ENCODE peak calls at places on chromosomes 12 and 14, in eight cellular contexts. One of them, this sample, is unnamed.

GRCh38 chr14:70534904-70535303 is at the start of gene ADAM20:
- DNase-seq in pancreas: no peak
- DNase-seq in gastrocnemius medialis: no peak
- DNase-seq in uterus: no peak
- DNase-seq in CD8-positive, alpha-beta T cell: no peak
- DNase-seq in DND-41: no peak
- DNase-seq in lower lobe of right lung: no peak
- DNase-seq in endothelial cell of umbilical vein: no peak
- DNase-seq in this sample: no peak

GRCh38 chr12:53004582-53004981 is 1.7 kb upstream of the EIF4B start:
- DNase-seq in lower lobe of right lung: no peak
- DNase-seq in endothelial cell of umbilical vein: no peak
- DNase-seq in gastrocnemius medialis: no peak
- DNase-seq in DND-41: no peak
- DNase-seq in uterus: no peak
- DNase-seq in pancreas: no peak
- DNase-seq in CD8-positive, alpha-beta T cell: no peak
- DNase-seq in this sample: no peak

GRCh38 chr12:24697295-24697694 is 251.6 kb downstream of the BCAT1 start:
- DNase-seq in DND-41: no peak
- DNase-seq in lower lobe of right lung: no peak
- DNase-seq in endothelial cell of umbilical vein: no peak
- DNase-seq in CD8-positive, alpha-beta T cell: no peak
- DNase-seq in pancreas: no peak
- DNase-seq in gastrocnemius medialis: no peak
- DNase-seq in uterus: no peak
- DNase-seq in this sample: no peak

GRCh38 chr12:30985814-30986452 is 59.4 kb downstream of the TSPAN11 start:
- DNase-seq in CD8-positive, alpha-beta T cell: no peak
- DNase-seq in endothelial cell of umbilical vein: peak; percentile 65
- DNase-seq in lower lobe of right lung: peak; percentile 59
- DNase-seq in pancreas: peak; percentile 53
- DNase-seq in gastrocnemius medialis: no peak
- DNase-seq in DND-41: peak; percentile 29
- DNase-seq in uterus: no peak
- DNase-seq in this sample: peak; percentile 40

GRCh38 chr14:77000340-77001235 is 27.9 kb downstream of the IRF2BPL start:
- DNase-seq in DND-41: peak; percentile 36
- DNase-seq in CD8-positive, alpha-beta T cell: no peak
- DNase-seq in gastrocnemius medialis: peak; percentile 87
- DNase-seq in pancreas: peak; percentile 10
- DNase-seq in uterus: peak; percentile 60
- DNase-seq in endothelial cell of umbilical vein: peak; percentile 67
- DNase-seq in lower lobe of right lung: no peak
- DNase-seq in this sample: no peak

GRCh38 chr14:24535737-24536136 is 27.7 kb upstream of the CMA1 start:
- DNase-seq in DND-41: no peak
- DNase-seq in pancreas: no peak
- DNase-seq in endothelial cell of umbilical vein: no peak
- DNase-seq in gastrocnemius medialis: no peak
- DNase-seq in CD8-positive, alpha-beta T cell: no peak
- DNase-seq in uterus: no peak
- DNase-seq in lower lobe of right lung: no peak
- DNase-seq in this sample: no peak

GRCh38 chr12:15648564-15648963 is 140.6 kb downstream of the EPS8 start:
- DNase-seq in pancreas: no peak
- DNase-seq in DND-41: no peak
- DNase-seq in endothelial cell of umbilical vein: no peak
- DNase-seq in uterus: no peak
- DNase-seq in gastrocnemius medialis: no peak
- DNase-seq in lower lobe of right lung: no peak
- DNase-seq in CD8-positive, alpha-beta T cell: no peak
- DNase-seq in this sample: no peak

GRCh38 chr14:99129998-99130397 is 142.0 kb downstream of the BCL11B start:
- DNase-seq in pancreas: no peak
- DNase-seq in gastrocnemius medialis: no peak
- DNase-seq in lower lobe of right lung: no peak
- DNase-seq in DND-41: no peak
- DNase-seq in CD8-positive, alpha-beta T cell: no peak
- DNase-seq in uterus: no peak
- DNase-seq in endothelial cell of umbilical vein: no peak
- DNase-seq in this sample: no peak

GRCh38 chr12:105420046-105420445 is 89.6 kb downstream of the C12orf75 start:
- DNase-seq in pancreas: no peak
- DNase-seq in endothelial cell of umbilical vein: no peak
- DNase-seq in CD8-positive, alpha-beta T cell: no peak
- DNase-seq in uterus: no peak
- DNase-seq in gastrocnemius medialis: no peak
- DNase-seq in lower lobe of right lung: no peak
- DNase-seq in DND-41: no peak
- DNase-seq in this sample: no peak

GRCh38 chr12:120181991-120182631 is 12.4 kb downstream of the GCN1 start:
- DNase-seq in lower lobe of right lung: no peak
- DNase-seq in gastrocnemius medialis: peak; percentile 96
- DNase-seq in CD8-positive, alpha-beta T cell: no peak
- DNase-seq in pancreas: no peak
- DNase-seq in endothelial cell of umbilical vein: no peak
- DNase-seq in DND-41: no peak
- DNase-seq in uterus: no peak
- DNase-seq in this sample: no peak

GRCh38 chr12:38384816-38385491 is 68.4 kb downstream of the ALG10B start:
- DNase-seq in lower lobe of right lung: peak; percentile 47
- DNase-seq in CD8-positive, alpha-beta T cell: no peak
- DNase-seq in DND-41: no peak
- DNase-seq in gastrocnemius medialis: no peak
- DNase-seq in pancreas: no peak
- DNase-seq in endothelial cell of umbilical vein: no peak
- DNase-seq in uterus: no peak
- DNase-seq in this sample: no peak

GRCh38 chr14:39432619-39433451 is 602 bp upstream of the FBXO33 start:
- DNase-seq in DND-41: no peak
- DNase-seq in endothelial cell of umbilical vein: peak; percentile 80
- DNase-seq in gastrocnemius medialis: peak; percentile 91
- DNase-seq in pancreas: peak; percentile 95
- DNase-seq in CD8-positive, alpha-beta T cell: peak; percentile 75
- DNase-seq in lower lobe of right lung: peak; percentile 94
- DNase-seq in uterus: peak; percentile 92
- DNase-seq in this sample: peak; percentile 93

GRCh38 chr12:86601550-86602308 is 345.5 kb upstream of the MGAT4C start:
- DNase-seq in gastrocnemius medialis: no peak
- DNase-seq in DND-41: no peak
- DNase-seq in endothelial cell of umbilical vein: no peak
- DNase-seq in pancreas: no peak
- DNase-seq in lower lobe of right lung: peak; percentile 30
- DNase-seq in uterus: peak; percentile 9
- DNase-seq in CD8-positive, alpha-beta T cell: no peak
- DNase-seq in this sample: no peak

GRCh38 chr12:63086149-63086915 is 64.7 kb downstream of the AVPR1A start:
- DNase-seq in CD8-positive, alpha-beta T cell: no peak
- DNase-seq in endothelial cell of umbilical vein: no peak
- DNase-seq in gastrocnemius medialis: no peak
- DNase-seq in pancreas: no peak
- DNase-seq in DND-41: no peak
- DNase-seq in uterus: no peak
- DNase-seq in lower lobe of right lung: no peak
- DNase-seq in this sample: no peak

GRCh38 chr12:7351177-7351576 is 47.3 kb downstream of the ACSM4 start:
- DNase-seq in lower lobe of right lung: no peak
- DNase-seq in uterus: no peak
- DNase-seq in endothelial cell of umbilical vein: no peak
- DNase-seq in pancreas: no peak
- DNase-seq in gastrocnemius medialis: no peak
- DNase-seq in CD8-positive, alpha-beta T cell: no peak
- DNase-seq in DND-41: no peak
- DNase-seq in this sample: no peak

DNA sequence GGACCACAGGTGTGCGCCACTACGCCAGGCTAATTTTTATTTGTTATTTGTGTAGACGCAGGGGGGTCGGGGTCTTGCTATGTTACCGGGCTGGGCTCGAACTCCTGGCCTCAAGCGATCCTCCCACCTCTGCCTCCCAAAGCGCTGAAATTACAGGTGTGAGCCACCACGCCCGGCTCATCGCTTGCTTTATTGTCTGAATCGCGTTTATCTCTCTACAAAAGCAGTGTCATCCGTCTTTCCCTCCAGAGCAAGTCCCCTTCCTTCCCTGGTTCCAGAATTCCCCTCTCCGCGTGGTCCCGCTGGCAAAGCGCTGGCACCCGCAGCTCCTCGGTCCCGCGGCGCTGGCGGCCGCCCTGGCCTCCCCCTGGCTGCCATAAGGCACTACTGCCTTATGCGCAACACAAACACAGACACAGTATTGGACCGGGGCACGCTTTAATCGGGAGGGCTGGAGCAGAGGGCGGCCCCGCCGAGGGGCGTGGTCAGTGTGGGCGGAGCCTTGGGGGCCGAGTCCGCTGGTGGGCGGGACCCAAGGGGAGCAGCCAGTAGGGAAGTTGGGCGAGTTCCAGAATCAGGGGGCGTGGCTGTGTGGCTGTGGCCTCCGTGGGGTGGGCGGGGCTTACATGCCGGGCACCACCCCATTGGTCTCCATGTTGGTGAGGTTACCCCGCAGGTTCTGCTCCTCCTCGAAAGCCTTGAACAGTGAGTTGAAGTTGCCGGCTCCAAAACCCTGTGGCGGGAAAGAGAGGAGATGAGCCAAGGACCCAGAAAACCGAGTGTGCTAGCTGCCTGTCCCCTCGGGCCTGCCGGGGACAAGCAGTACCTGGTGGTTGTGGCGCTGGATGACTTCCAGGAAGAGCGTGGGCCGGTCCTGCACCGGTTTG is 19.3 kb downstream of the HPD start:
- DNase-seq in pancreas: peak; percentile 100
- DNase-seq in CD8-positive, alpha-beta T cell: peak; percentile 100
- DNase-seq in gastrocnemius medialis: peak; percentile 98
- DNase-seq in lower lobe of right lung: peak; percentile 100
- DNase-seq in endothelial cell of umbilical vein: peak; percentile 99
- DNase-seq in DND-41: peak; percentile 99
- DNase-seq in uterus: peak; percentile 99
- DNase-seq in this sample: peak; percentile 69
- H3K27ac ChIP-seq in pancreas: no peak overlapping the region
- H3K27ac ChIP-seq in CD8-positive, alpha-beta T cell: peak overlapping the region; percentile 54
- H3K27ac ChIP-seq in gastrocnemius medialis: peak overlapping the region; percentile 74
- H3K27ac ChIP-seq in lower lobe of right lung: peak overlapping the region; percentile 80
- H3K27ac ChIP-seq in endothelial cell of umbilical vein: no peak overlapping the region
- H3K27ac ChIP-seq in DND-41: peak overlapping the region; percentile 88
- H3K27ac ChIP-seq in uterus: peak overlapping the region; percentile 60
- H3K27ac ChIP-seq in this sample: peak overlapping the region; percentile 9

DNA sequence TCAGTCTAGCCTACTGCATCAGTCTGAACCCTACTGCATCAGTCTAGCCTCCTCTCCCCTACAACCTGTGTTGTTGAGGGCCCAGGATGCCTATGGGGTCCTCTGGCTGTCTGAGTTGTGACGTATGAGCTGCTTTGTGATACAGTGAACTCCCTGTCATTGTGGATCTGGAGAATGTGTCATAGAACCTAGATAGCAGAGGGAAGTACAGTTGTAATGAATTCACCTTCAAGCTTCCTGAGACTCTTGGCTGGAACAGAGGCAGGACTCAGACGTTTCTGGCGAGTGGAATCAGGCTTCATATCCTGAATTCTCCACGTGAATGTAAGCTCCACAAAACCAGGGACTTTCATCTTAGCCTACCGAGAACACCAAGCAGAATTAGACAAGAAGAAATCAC is 17.0 kb downstream of the TBK1 start:
- DNase-seq in gastrocnemius medialis: no peak
- DNase-seq in CD8-positive, alpha-beta T cell: no peak
- DNase-seq in endothelial cell of umbilical vein: no peak
- DNase-seq in DND-41: no peak
- DNase-seq in pancreas: no peak
- DNase-seq in uterus: no peak
- DNase-seq in lower lobe of right lung: no peak
- DNase-seq in this sample: no peak
- H3K27ac ChIP-seq in gastrocnemius medialis: peak overlapping the region; percentile 78
- H3K27ac ChIP-seq in CD8-positive, alpha-beta T cell: no peak overlapping the region
- H3K27ac ChIP-seq in endothelial cell of umbilical vein: no peak overlapping the region
- H3K27ac ChIP-seq in DND-41: no peak overlapping the region
- H3K27ac ChIP-seq in pancreas: no peak overlapping the region
- H3K27ac ChIP-seq in uterus: no peak overlapping the region
- H3K27ac ChIP-seq in lower lobe of right lung: no peak overlapping the region
- H3K27ac ChIP-seq in this sample: no peak overlapping the region

DNA sequence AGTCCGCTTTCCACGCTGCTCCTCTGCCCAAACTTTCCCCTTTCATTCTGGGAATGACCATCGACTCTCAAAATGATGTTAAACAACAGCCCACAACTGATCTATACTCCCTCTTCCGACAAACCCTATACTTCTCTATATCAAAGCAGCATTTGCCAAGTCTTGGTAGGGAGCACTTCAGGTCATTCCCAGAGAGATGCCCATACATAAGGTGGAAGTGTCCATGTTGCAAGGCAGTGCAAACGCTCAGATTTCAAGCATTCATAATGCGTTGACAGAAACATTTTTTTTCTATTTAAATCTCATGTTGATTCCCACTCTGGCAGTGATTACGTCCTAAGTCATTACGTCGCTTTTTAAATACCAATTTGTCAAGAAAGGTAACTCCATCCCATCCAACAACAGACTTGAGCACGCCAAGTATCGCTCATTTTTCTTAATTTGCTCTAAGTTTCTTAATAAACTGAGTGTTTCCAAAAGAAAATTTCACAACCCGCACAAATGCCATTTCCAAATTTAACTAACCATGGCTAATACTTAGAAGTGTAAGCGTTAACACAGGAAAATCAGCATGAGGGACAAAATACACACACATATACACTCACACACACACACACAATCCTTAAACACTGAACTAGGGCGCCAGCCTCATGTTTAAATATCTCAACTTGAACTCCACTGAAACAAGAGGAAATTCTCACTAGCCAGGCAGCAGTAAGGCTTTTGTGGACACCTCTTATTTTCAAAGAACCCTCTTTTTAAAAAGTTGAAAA is 1.1 kb downstream of the GXYLT1 start:
- DNase-seq in pancreas: no peak
- DNase-seq in DND-41: no peak
- DNase-seq in lower lobe of right lung: no peak
- DNase-seq in uterus: no peak
- DNase-seq in gastrocnemius medialis: no peak
- DNase-seq in CD8-positive, alpha-beta T cell: no peak
- DNase-seq in endothelial cell of umbilical vein: peak; percentile 54
- DNase-seq in this sample: no peak
- H3K27ac ChIP-seq in pancreas: peak overlapping the region; percentile 84
- H3K27ac ChIP-seq in DND-41: peak overlapping the region; percentile 19
- H3K27ac ChIP-seq in lower lobe of right lung: peak overlapping the region; percentile 86
- H3K27ac ChIP-seq in uterus: peak overlapping the region; percentile 81
- H3K27ac ChIP-seq in gastrocnemius medialis: peak overlapping the region; percentile 89
- H3K27ac ChIP-seq in CD8-positive, alpha-beta T cell: no peak overlapping the region
- H3K27ac ChIP-seq in endothelial cell of umbilical vein: peak overlapping the region; percentile 62
- H3K27ac ChIP-seq in this sample: peak overlapping the region; percentile 59

GRCh38 chr14:93128785-93129459 is 13.2 kb upstream of the ITPK1 start:
- DNase-seq in lower lobe of right lung: no peak
- DNase-seq in gastrocnemius medialis: no peak
- DNase-seq in endothelial cell of umbilical vein: no peak
- DNase-seq in DND-41: no peak
- DNase-seq in CD8-positive, alpha-beta T cell: no peak
- DNase-seq in pancreas: no peak
- DNase-seq in uterus: no peak
- DNase-seq in this sample: no peak
- H3K27ac ChIP-seq in lower lobe of right lung: peak overlapping the region; percentile 49
- H3K27ac ChIP-seq in gastrocnemius medialis: no peak overlapping the region
- H3K27ac ChIP-seq in endothelial cell of umbilical vein: no peak overlapping the region
- H3K27ac ChIP-seq in DND-41: no peak overlapping the region
- H3K27ac ChIP-seq in CD8-positive, alpha-beta T cell: no peak overlapping the region
- H3K27ac ChIP-seq in pancreas: no peak overlapping the region
- H3K27ac ChIP-seq in uterus: no peak overlapping the region
- H3K27ac ChIP-seq in this sample: no peak overlapping the region